ENCODE peak calls at places on chromosomes 13 and 19, in four cellular contexts. B is tibial nerve, J is IMR-90, C is HCT116. V is an unnamed sample.

GRCh38 chr13:98470920-98471319 is 106.0 kb downstream of the STK24 start:
- DNase-seq in C (no peak), B (no peak), J (no peak), V (no peak)

GRCh38 chr19:628168-628567 is 5.2 kb downstream of the POLRMT start:
- DNase-seq in C (no peak), J (no peak), B (no peak), V (no peak)

GRCh38 chr13:98687319-98687718 is 65.2 kb downstream of the SLC15A1 start:
- DNase-seq in C (no peak), J (no peak), B (no peak), V (no peak)

GRCh38 chr13:21060827-21061076 is 634 bp downstream of the LATS2 start:
- DNase-seq in J (no peak), B (no peak), C (no peak), V (no peak)

GRCh38 chr13:109427695-109428094 is 358.7 kb downstream of the IRS2 start:
- DNase-seq in J (no peak), B (no peak), C (no peak), V (no peak)

GRCh38 chr19:5943623-5944022 is 29.6 kb downstream of the CAPS start:
- DNase-seq in C (no peak), J (peak), B (no peak), V (no peak)

GRCh38 chr19:50368649-50369570 is 3.5 kb upstream of the NAPSA start:
- DNase-seq in B (peak), C (peak), J (peak), V (peak)

GRCh38 chr19:9940778-9941177 is 4.5 kb upstream of the OLFM2 start:
- DNase-seq in B (no peak), J (peak), C (no peak), V (no peak)

GRCh38 chr13:106133025-106133424 is 402.4 kb downstream of the EFNB2 start:
- DNase-seq in C (no peak), J (peak), B (no peak), V (no peak)

GRCh38 chr13:74747186-74747955 is 613.2 kb upstream of the KLF12 start:
- DNase-seq in B (no peak), J (no peak), C (no peak), V (no peak)

GRCh38 chr19:50569023-50569697 is 925 bp upstream of the LRRC4B start:
- DNase-seq in B (no peak), J (no peak), C (no peak), V (no peak)

GRCh38 chr13:87129602-87130300 is 541.4 kb upstream of the SLITRK5 start:
- DNase-seq in C (no peak), B (no peak), J (peak), V (peak)

GRCh38 chr19:55451522-55452380 is 8.7 kb upstream of the SHISA7 start:
- DNase-seq in J (no peak), B (no peak), C (no peak), V (no peak)

GRCh38 chr13:34364633-34365032 is 546.7 kb downstream of the RFC3 start:
- DNase-seq in B (no peak), C (no peak), J (peak), V (no peak)

GRCh38 chr13:34611678-34612077 is 330.4 kb upstream of the NBEA start:
- DNase-seq in C (no peak), J (no peak), B (no peak), V (no peak)

GRCh38 chr19:33957804-33958203 is 161.1 kb downstream of the KCTD15 start:
- DNase-seq in J (no peak), C (no peak), B (no peak), V (no peak)

GRCh38 chr19:18939922-18940775 is 868 bp downstream of the HOMER3 start:
- DNase-seq in C (no peak), J (peak), B (no peak), V (peak)

GRCh38 chr13:72850959-72851677 is 69.2 kb downstream of the PIBF1 start:
- DNase-seq in C (no peak), J (no peak), B (no peak), V (no peak)

GRCh38 chr13:46605089-46605488 is 52.1 kb downstream of the LRCH1 start:
- DNase-seq in B (no peak), J (no peak), C (no peak), V (no peak)

GRCh38 chr13:38045278-38046048 is 175.9 kb upstream of the TRPC4 start:
- DNase-seq in C (no peak), B (no peak), J (peak), V (no peak)

GRCh38 chr19:18589380-18590272 is 1.0 kb downstream of the REX1BD start:
- DNase-seq in C (peak), B (no peak), J (peak), V (no peak)

GRCh38 chr13:100828226-100828625 is 153.6 kb upstream of the TMTC4 start:
- DNase-seq in C (no peak), J (no peak), B (no peak), V (no peak)

GRCh38 chr19:48511800-48512503 is at the start of gene LMTK3:
- DNase-seq in C (no peak), J (peak), B (no peak), V (no peak)

GRCh38 chr19:37966211-37967072 is 59.4 kb downstream of the SIPA1L3 start:
- DNase-seq in J (peak), C (no peak), B (no peak), V (no peak)

GRCh38 chr13:101514695-101515275 is 62.3 kb downstream of the ITGBL1 start:
- DNase-seq in C (peak), B (no peak), J (peak), V (no peak)

GRCh38 chr13:47334173-47334572 is 437.3 kb upstream of the HTR2A start:
- DNase-seq in B (no peak), J (peak), C (no peak), V (no peak)

DNA sequence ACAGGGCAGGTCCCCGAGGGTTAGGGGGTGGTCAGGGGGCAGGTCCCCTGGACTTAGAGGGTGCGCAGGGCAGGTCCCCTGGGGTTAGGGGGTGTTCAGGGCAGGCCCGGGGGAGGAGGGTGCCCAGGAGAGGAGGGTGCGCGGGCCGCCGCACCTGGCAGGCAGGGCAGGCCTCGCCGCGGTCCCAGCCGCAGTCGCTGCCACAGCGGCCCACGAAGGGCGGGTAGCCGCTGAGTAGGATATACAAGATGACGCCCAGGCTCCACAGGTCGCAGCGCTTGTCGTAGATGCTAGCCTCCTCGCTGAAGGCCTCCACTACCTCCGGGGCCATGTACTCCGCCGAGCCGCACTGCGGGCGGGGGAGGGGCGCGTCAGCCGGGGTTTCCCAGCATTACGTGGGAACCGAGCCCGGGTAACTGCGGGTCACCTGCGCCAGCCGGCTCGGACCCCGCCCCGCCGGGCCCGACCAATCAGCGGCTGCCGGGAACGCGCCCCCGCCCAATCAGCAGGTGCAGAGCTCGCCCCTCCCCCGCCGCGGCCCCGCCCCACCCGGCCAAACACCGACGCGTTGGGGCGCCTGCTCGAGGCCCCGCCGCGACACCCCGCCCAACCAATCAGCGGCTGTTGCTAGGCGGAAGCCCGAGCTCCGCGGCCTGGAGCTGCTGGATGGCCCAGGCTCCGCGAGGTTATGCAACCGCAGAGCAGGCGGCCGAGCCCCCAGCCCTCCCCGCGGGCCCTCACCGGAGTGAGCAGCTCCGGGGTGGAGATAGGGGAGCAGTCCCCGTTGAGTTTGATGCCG is 9.2 kb downstream of the MKNK2 start:
- DNase-seq in C (peak), J (peak), B (peak), V (no peak)
- TF ChIP-seq POLR2A in C (no peak), J (no peak), B (peak), V (no peak)

DNA sequence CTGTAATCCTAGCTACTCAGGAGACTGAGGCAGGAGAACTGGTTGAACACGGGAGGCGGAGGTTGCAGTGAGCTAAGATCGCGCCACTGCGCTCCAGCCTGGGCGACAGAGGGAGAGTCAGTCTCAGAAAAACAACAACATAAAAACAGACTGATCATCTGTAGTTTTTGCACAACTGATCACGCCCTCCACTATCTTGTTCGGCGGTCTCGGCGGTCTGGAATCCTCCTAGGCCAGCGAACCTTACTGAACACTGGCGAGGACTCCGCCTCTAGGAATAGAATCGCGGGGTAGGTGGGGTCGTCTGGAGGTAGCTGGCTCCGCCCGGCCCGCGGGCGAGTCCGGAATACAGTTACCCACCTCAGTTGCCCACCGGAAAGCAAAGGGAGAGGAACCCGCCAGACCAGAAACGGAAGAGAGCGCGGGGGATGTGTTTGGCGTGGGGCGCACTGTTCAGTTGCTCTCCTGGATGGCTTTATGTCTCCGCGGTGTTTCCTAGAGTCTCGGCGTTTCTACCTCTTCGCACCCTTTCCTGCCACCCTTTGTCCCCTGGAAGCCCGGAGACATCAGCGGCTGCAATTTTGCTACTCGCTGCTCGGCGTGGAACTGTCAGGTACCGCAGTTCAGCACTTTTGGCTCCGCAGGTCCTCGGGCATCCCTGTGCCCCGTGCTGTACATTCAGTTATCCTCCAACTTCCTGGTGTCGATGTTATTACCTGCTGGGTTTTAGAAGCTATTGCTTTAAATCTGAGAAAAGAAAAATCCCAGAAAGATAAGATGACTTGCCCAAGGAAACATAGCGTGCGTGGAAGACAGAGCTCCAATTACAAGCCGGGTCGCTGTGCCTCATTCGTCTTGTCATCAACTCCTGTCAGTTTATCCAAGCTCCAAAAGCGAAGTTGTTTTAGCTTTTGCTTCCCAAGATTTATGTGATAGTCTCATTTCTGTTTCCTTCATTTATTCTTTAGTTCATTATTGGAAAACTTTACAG is 24.9 kb upstream of the HNRNPA1L2 start:
- DNase-seq in B (peak), J (peak), C (peak), V (peak)
- TF ChIP-seq POLR2A in B (no peak), J (peak), C (no peak), V (peak)

GRCh38 chr19:45677351-45678230 is 9.6 kb downstream of the GIPR start:
- DNase-seq in J (peak), B (peak), C (peak), V (no peak)
- TF ChIP-seq POLR2A in J (no peak), B (no peak), C (no peak), V (no peak)

GRCh38 chr19:35903550-35904179 is 1.3 kb downstream of the HCST start:
- DNase-seq in C (no peak), B (peak), J (peak), V (peak)
- TF ChIP-seq POLR2A in C (peak), B (peak), J (no peak), V (peak)

GRCh38 chr19:22526661-22527272 is 104.6 kb upstream of the ZNF98 start:
- DNase-seq in C (no peak), J (no peak), B (no peak), V (no peak)
- TF ChIP-seq POLR2A in C (no peak), J (no peak), B (no peak), V (no peak)

GRCh38 chr19:12687496-12688196 is at the start of gene GNG14:
- DNase-seq in B (no peak), C (no peak), J (no peak), V (no peak)

GRCh38 chr19:12692960-12693359 is 3.5 kb downstream of the FBXW9 start:
- DNase-seq in B (no peak), C (no peak), J (no peak), V (no peak)

GRCh38 chr19:12685831-12686230 is 2.0 kb upstream of the GNG14 start:
- DNase-seq in B (no peak), C (no peak), J (no peak), V (no peak)

GRCh38 chr19:12689581-12690216 is 1.9 kb downstream of the GNG14 start:
- DNase-seq in B (no peak), J (no peak), C (no peak), V (no peak)

DNA sequence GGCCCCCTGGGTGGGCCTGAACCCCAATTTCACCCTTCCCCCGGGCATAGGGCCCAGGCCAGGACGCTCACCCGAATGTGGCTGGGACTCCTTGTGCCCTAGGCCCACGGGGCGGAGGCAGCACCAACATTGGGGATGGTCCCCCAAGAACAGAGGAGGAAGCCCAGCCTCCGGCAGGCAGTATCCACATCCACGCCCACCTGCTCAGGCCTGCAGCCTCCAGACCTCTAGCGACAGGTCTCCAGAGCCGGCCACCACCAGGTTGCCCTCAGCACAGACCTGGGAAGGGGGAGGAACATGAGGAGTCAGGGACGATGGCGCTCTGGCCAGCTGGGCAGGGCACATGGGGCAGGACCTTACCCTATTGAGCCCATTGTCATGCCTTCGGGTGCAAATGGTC is 1.2 kb downstream of the GNG14 start:
- DNase-seq in C (no peak), B (no peak), J (no peak), V (no peak)
- TF ChIP-seq POLR2A in C (no peak), B (no peak), J (no peak), V (no peak)

DNA sequence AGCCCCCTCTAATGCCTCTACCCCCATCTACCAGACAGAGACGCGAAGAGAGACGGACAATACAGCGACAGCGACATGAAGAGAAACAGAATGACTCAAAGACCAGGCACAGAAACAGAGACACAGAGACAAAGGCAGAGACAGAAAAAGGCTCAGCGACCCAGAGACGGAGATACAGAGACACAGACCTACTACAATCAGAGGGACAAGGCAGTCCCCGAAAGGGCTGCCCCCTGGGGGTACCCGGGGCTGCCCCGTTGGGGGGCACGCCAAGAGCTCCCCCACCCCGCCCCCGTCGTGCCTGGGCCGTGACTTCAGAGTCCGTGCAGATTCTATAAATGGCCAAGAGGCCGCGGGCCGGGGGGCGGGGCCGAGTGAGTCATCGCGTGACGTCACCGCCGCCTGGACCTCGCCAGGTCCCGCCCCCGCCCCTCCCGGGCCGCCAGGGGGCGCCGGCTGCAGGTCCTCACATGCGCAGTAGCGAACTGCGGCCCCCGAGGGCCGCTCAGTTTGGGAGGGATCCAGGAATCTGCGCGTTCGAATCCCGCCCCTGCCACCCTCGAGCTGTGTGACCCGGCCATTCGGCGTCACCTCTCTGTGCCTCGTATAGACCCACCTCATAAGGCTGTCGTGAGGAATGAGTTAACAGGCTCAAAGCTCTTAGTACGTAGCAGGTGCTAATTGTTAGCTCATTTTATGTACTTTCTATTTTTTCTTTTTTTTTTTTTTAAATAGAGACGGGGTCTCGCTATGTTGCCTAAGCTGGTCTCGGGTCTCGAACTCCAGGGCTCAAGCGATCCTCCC is 2.7 kb upstream of the CNN1 start:
- DNase-seq in B (peak), C (peak), J (peak), V (peak)
- TF ChIP-seq POLR2A in B (peak), C (peak), J (peak), V (no peak)

GRCh38 chr19:2611483-2612464 is 90.7 kb downstream of the GNG7 start:
- DNase-seq in B (no peak), J (no peak), C (no peak), V (no peak)

GRCh38 chr19:2612619-2613249 is 89.8 kb downstream of the GNG7 start:
- DNase-seq in B (no peak), C (no peak), J (no peak), V (no peak)

GRCh38 chr19:2609389-2610116 is 92.9 kb downstream of the GNG7 start:
- DNase-seq in J (no peak), B (no peak), C (no peak), V (no peak)

GRCh38 chr19:2608602-2608922 is 93.9 kb downstream of the GNG7 start:
- DNase-seq in J (no peak), B (no peak), C (no peak), V (no peak)

GRCh38 chr19:2610637-2611482 is 91.6 kb downstream of the GNG7 start:
- DNase-seq in B (peak), C (peak), J (peak), V (peak)
- TF ChIP-seq POLR2A in B (no peak), C (no peak), J (no peak), V (peak)

V was measured in H54.